ENCODE peak calls at places on chromosomes 16 and 17, in ten cellular contexts. V, Q, I, N, B, K, G, O, D and Z are unnamed samples.

GRCh38 chr16:17474572-17474971 is 3.8 kb upstream of the XYLT1 start:
- DNase-seq in Q (no peak), D (peak; percentile 40), K (no peak), O (no peak), V (no peak), B (peak; percentile 20), G (peak; percentile 37), I (no peak), N (no peak), Z (no peak)

GRCh38 chr17:45315583-45316270 is 1.1 kb downstream of the MAP3K14 start:
- DNase-seq in D (no peak), Q (peak; percentile 53), O (no peak), G (no peak), V (no peak), K (no peak), I (no peak), N (no peak), B (no peak), Z (no peak)

GRCh38 chr16:65122974-65123845 is 1.3 kb upstream of the CDH11 start:
- DNase-seq in V (peak; percentile 56), B (peak; percentile 60), I (no peak), O (no peak), K (no peak), N (peak; percentile 92), D (no peak), G (peak; percentile 69), Q (peak; percentile 48), Z (peak; percentile 16)

GRCh38 chr16:12874135-12874534 is 27.3 kb upstream of the SHISA9 start:
- DNase-seq in O (peak; percentile 57), G (no peak), B (no peak), I (no peak), K (no peak), Q (peak; percentile 54), D (no peak), N (no peak), V (no peak), Z (peak; percentile 67)

GRCh38 chr16:2500937-2501750 is 12.6 kb upstream of the ATP6V0C start:
- DNase-seq in K (no peak), D (peak; percentile 71), Q (peak; percentile 59), N (no peak), O (peak; percentile 82), V (peak; percentile 82), B (peak; percentile 86), G (peak; percentile 91), I (no peak), Z (peak; percentile 55)

GRCh38 chr17:78839173-78839761 is 1.3 kb downstream of the USP36 start:
- DNase-seq in D (no peak), N (no peak), O (peak; percentile 46), B (no peak), V (no peak), K (no peak), Q (peak; percentile 75), I (no peak), G (no peak), Z (peak; percentile 75)

GRCh38 chr17:32161029-32161428 is 18.7 kb downstream of the RHOT1 start:
- DNase-seq in N (no peak), V (no peak), I (no peak), B (no peak), O (no peak), Q (no peak), G (no peak), D (no peak), K (no peak), Z (no peak)

GRCh38 chr17:77400445-77400870 is 259.7 kb downstream of the SEC14L1 start:
- DNase-seq in I (no peak), B (no peak), N (no peak), K (peak; percentile 36), Q (no peak), D (peak; percentile 76), V (no peak), G (peak; percentile 59), O (no peak), Z (no peak)

DNA sequence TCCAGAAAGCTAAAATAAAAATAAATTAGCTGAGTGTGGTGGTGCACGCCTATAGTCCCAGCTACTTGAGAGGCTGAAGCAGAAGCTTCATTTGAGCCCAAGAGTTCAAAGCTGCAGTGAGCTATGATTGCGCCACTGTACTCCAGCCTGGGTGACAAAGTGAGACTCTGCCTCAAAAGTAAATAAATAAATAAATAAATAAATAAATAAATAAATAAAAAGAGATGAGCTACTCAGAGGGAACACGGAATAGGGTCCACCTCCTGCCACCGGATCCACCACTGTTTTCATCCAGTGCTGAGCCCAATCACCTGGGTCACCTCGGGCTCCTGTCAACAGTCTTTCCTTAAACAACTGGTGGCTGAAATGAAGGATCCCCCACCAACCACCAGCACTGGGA is 6.7 kb upstream of the DPEP3 start:
- DNase-seq in V (no peak), D (no peak), K (no peak), B (no peak), N (no peak), I (no peak), G (no peak), Q (no peak), O (no peak), Z (no peak)
- H3K27ac ChIP-seq in V (no peak overlapping the region), D (no peak overlapping the region), K (no peak overlapping the region), B (no peak overlapping the region), N (no peak overlapping the region), I (no peak overlapping the region), G (no peak overlapping the region), Q (no peak overlapping the region), O (no peak overlapping the region), Z (no peak overlapping the region)

GRCh38 chr17:10629706-10630105 is 27.4 kb downstream of the MYH3 start:
- DNase-seq in O (no peak), G (no peak), N (no peak), V (no peak), Q (no peak), I (no peak), B (no peak), K (no peak), D (no peak), Z (no peak)

GRCh38 chr17:10631048-10631700 is 25.9 kb downstream of the MYH3 start:
- DNase-seq in I (no peak), V (peak; percentile 43), Q (peak; percentile 29), N (no peak), K (no peak), G (peak; percentile 50), D (no peak), O (peak; percentile 43), B (peak; percentile 19), Z (peak; percentile 33)

GRCh38 chr17:10626378-10626777 is 30.7 kb downstream of the MYH3 start:
- DNase-seq in I (no peak), V (no peak), D (no peak), G (no peak), K (no peak), Q (no peak), O (no peak), N (no peak), B (no peak), Z (no peak)

GRCh38 chr17:10631701-10632100 is 25.4 kb downstream of the MYH3 start:
- DNase-seq in O (no peak), N (no peak), I (no peak), V (no peak), D (no peak), G (no peak), K (no peak), Q (no peak), B (no peak), Z (no peak)

DNA sequence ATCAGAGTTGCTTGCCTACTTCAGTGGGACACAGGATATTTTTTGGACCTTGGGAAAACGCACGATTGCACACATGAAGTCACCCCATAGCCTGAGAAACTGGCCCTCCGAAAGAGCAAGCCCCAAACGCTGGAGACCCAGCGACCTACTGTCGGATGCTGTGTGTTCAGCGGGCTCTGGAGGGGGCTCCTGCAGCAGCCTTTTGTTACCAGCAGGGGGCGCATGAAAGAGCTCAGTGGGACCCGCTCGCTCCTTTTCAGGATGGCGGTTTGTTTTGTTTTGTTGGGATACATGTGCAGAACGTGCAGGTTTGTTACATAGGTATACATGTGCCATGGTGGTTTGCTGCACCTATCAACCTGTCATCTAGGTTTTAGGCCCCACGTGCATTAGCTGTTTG is 28.4 kb downstream of the MYH3 start:
- DNase-seq in I (no peak), O (no peak), G (peak; percentile 47), B (no peak), Q (no peak), D (no peak), V (no peak), N (no peak), K (no peak), Z (no peak)
- TF ChIP-seq CTCF in I (peak; percentile 76), O (peak; percentile 25), G (peak; percentile 62), B (no peak), Q (peak; percentile 41), D (no peak), V (no peak), N (no peak), K (no peak), Z (no peak)

GRCh38 chr16:19384656-19385055 is 33.0 kb upstream of the TMC5 start:
- DNase-seq in O (no peak), Q (peak; percentile 90), D (no peak), I (peak; percentile 78), N (no peak), V (peak; percentile 67), K (no peak), B (peak; percentile 69), G (no peak), Z (peak; percentile 74)

GRCh38 chr16:19382887-19383816 is 34.5 kb upstream of the TMC5 start:
- DNase-seq in D (no peak), I (no peak), K (no peak), B (no peak), N (no peak), V (no peak), Q (peak; percentile 47), O (no peak), G (no peak), Z (no peak)

GRCh38 chr16:19380316-19380715 is 37.4 kb upstream of the TMC5 start:
- DNase-seq in O (no peak), Q (no peak), V (no peak), K (no peak), D (no peak), I (no peak), G (no peak), B (no peak), N (no peak), Z (no peak)

GRCh38 chr16:19379838-19380237 is 37.8 kb upstream of the TMC5 start:
- DNase-seq in V (no peak), D (no peak), B (no peak), I (no peak), Q (no peak), N (no peak), K (no peak), G (no peak), O (no peak), Z (no peak)

GRCh38 chr16:19382084-19382801 is 35.4 kb upstream of the TMC5 start:
- DNase-seq in Q (no peak), D (no peak), O (no peak), N (no peak), K (no peak), G (no peak), B (no peak), V (no peak), I (no peak), Z (no peak)
- H3K27ac ChIP-seq in Q (no peak overlapping the region), D (no peak overlapping the region), O (no peak overlapping the region), N (no peak overlapping the region), K (no peak overlapping the region), G (no peak overlapping the region), B (no peak overlapping the region), V (no peak overlapping the region), I (no peak overlapping the region), Z (no peak overlapping the region)

DNA sequence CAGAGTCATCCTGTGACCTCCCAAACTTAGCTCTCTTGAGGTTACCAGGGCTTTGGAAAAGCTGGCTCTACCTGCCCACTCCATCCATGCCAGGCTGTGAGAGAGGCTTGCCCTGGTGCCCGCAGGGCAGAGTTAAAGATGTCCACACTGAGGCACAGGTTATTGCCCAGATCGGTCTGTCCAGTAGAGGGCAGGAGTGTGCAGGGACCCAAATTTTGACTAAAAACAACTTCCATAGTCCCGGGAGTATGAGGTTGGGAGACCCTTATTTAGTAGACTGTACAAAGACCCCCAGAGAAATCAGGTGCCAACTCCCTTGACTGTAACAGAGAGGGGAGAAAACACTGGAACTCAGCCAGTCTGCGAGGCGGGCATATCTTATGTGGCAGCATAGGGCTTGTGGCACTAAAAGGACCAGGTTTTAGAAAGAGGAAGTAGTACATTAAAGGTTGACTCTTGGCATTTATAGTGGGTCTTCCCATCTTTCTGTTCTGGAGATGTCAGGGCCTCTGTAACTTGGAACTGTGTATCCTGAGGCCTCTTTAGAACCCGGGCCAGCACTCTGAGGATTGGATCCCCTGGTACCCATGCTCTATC is 43.3 kb downstream of the HNF1B start:
- DNase-seq in I (peak; percentile 18), Q (peak; percentile 38), N (no peak), D (peak; percentile 30), O (peak; percentile 75), B (peak; percentile 64), G (peak; percentile 39), V (peak; percentile 80), K (no peak), Z (no peak)
- TF ChIP-seq CTCF in I (peak; percentile 81), Q (peak; percentile 74), N (no peak), D (no peak), O (peak; percentile 94), B (peak; percentile 78), G (peak; percentile 73), V (peak; percentile 61), K (peak; percentile 70), Z (no peak)